ENCODE peak calls at places on chromosomes 7 and 10, in four cellular contexts. One of them, this sample, is unnamed.

GRCh38 chr10:117531371-117532002 is 11.1 kb upstream of the EMX2 start:
- DNase-seq in H1: no peak
- DNase-seq in A549: no peak
- DNase-seq in K562: no peak
- DNase-seq in this sample: no peak

GRCh38 chr7:26293569-26294308 is 2.1 kb downstream of the SNX10 start:
- DNase-seq in A549: no peak
- DNase-seq in K562: no peak
- DNase-seq in H1: no peak
- DNase-seq in this sample: no peak

GRCh38 chr10:119190353-119190752 is 11.7 kb upstream of the PRDX3 start:
- DNase-seq in K562: no peak
- DNase-seq in A549: peak
- DNase-seq in H1: no peak
- DNase-seq in this sample: no peak

GRCh38 chr10:58781873-58782488 is 269.3 kb downstream of the BICC1 start:
- DNase-seq in K562: peak
- DNase-seq in H1: no peak
- DNase-seq in A549: peak
- DNase-seq in this sample: peak

GRCh38 chr7:27245124-27245797 is 2.7 kb downstream of the EVX1 start:
- DNase-seq in H1: no peak
- DNase-seq in A549: no peak
- DNase-seq in K562: no peak
- DNase-seq in this sample: no peak

GRCh38 chr10:102626026-102626686 is 18.1 kb upstream of the TRIM8 start:
- DNase-seq in K562: no peak
- DNase-seq in H1: no peak
- DNase-seq in A549: no peak
- DNase-seq in this sample: no peak

GRCh38 chr10:14926061-14926470 is 27.8 kb downstream of the DCLRE1C start:
- DNase-seq in A549: no peak
- DNase-seq in H1: no peak
- DNase-seq in K562: no peak
- DNase-seq in this sample: no peak

GRCh38 chr7:21429786-21430574 is 2.1 kb downstream of the SP4 start:
- DNase-seq in A549: no peak
- DNase-seq in K562: peak
- DNase-seq in H1: no peak
- DNase-seq in this sample: no peak

GRCh38 chr10:102523250-102524029 is 19.7 kb downstream of the SUFU start:
- DNase-seq in K562: no peak
- DNase-seq in H1: no peak
- DNase-seq in A549: no peak
- DNase-seq in this sample: peak

GRCh38 chr7:27992755-27993478 is 187.7 kb downstream of the JAZF1 start:
- DNase-seq in H1: no peak
- DNase-seq in K562: no peak
- DNase-seq in A549: no peak
- DNase-seq in this sample: no peak

GRCh38 chr7:92360387-92360786 is 86.9 kb upstream of the GATAD1 start:
- DNase-seq in K562: no peak
- DNase-seq in A549: no peak
- DNase-seq in H1: no peak
- DNase-seq in this sample: no peak

GRCh38 chr7:43166686-43167085 is 54.2 kb downstream of the HECW1 start:
- DNase-seq in H1: no peak
- DNase-seq in K562: no peak
- DNase-seq in A549: no peak
- DNase-seq in this sample: no peak

GRCh38 chr7:46557295-46557711 is 636.2 kb upstream of the IGFBP3 start:
- DNase-seq in H1: no peak
- DNase-seq in A549: peak
- DNase-seq in K562: no peak
- DNase-seq in this sample: no peak

GRCh38 chr7:36723951-36724664 is at the start of gene AOAH:
- DNase-seq in K562: no peak
- DNase-seq in A549: no peak
- DNase-seq in H1: no peak
- DNase-seq in this sample: no peak

GRCh38 chr7:100472854-100473499 is 6.0 kb downstream of the TSC22D4 start:
- DNase-seq in A549: no peak
- DNase-seq in H1: no peak
- DNase-seq in K562: peak
- DNase-seq in this sample: no peak

GRCh38 chr10:5546891-5547683 is 22.3 kb downstream of the CALML3 start:
- DNase-seq in A549: peak
- DNase-seq in K562: no peak
- DNase-seq in H1: no peak
- DNase-seq in this sample: peak

GRCh38 chr7:87231243-87231642 is 11.7 kb upstream of the TMEM243 start:
- DNase-seq in K562: no peak
- DNase-seq in A549: no peak
- DNase-seq in H1: no peak
- DNase-seq in this sample: no peak

GRCh38 chr10:132408367-132408781 is 11.4 kb downstream of the PWWP2B start:
- DNase-seq in A549: no peak
- DNase-seq in K562: no peak
- DNase-seq in H1: no peak
- DNase-seq in this sample: no peak

GRCh38 chr7:12729112-12729511 is 41.7 kb downstream of the ARL4A start:
- DNase-seq in A549: no peak
- DNase-seq in K562: peak
- DNase-seq in H1: peak
- DNase-seq in this sample: peak

GRCh38 chr10:23196915-23197314 is 4.8 kb downstream of the PTF1A start:
- DNase-seq in H1: no peak
- DNase-seq in A549: no peak
- DNase-seq in K562: no peak
- DNase-seq in this sample: no peak

GRCh38 chr10:44245601-44245938 is 139.3 kb downstream of the CXCL12 start:
- DNase-seq in H1: no peak
- DNase-seq in A549: peak
- DNase-seq in K562: no peak
- DNase-seq in this sample: peak

GRCh38 chr7:25391295-25391861 is 163.1 kb upstream of the NPVF start:
- DNase-seq in A549: peak
- DNase-seq in H1: no peak
- DNase-seq in K562: peak
- DNase-seq in this sample: peak

GRCh38 chr10:131983780-131984179 is 2.1 kb upstream of the BNIP3 start:
- DNase-seq in H1: no peak
- DNase-seq in K562: no peak
- DNase-seq in A549: peak
- DNase-seq in this sample: peak

GRCh38 chr10:72025400-72025799 is 61.2 kb downstream of the CHST3 start:
- DNase-seq in A549: no peak
- DNase-seq in H1: no peak
- DNase-seq in K562: no peak
- DNase-seq in this sample: no peak

GRCh38 chr10:72026251-72026650 is 62.1 kb downstream of the CHST3 start:
- DNase-seq in K562: no peak
- DNase-seq in A549: no peak
- DNase-seq in H1: no peak
- DNase-seq in this sample: no peak

GRCh38 chr10:72029414-72029813 is 58.9 kb downstream of the SPOCK2 start:
- DNase-seq in K562: no peak
- DNase-seq in H1: no peak
- DNase-seq in A549: no peak
- DNase-seq in this sample: peak

GRCh38 chr10:72025832-72026231 is 61.6 kb downstream of the CHST3 start:
- DNase-seq in A549: no peak
- DNase-seq in K562: no peak
- DNase-seq in H1: no peak
- DNase-seq in this sample: no peak

GRCh38 chr10:72027498-72027897 is 60.9 kb downstream of the SPOCK2 start:
- DNase-seq in H1: no peak
- DNase-seq in A549: no peak
- DNase-seq in K562: no peak
- DNase-seq in this sample: no peak
- TF ChIP-seq HDAC2 in H1: no peak
- TF ChIP-seq HDAC2 in A549: no peak
- TF ChIP-seq HDAC2 in K562: no peak
- TF ChIP-seq HDAC2 in this sample: no peak

GRCh38 chr10:104076743-104077160 is 8.9 kb downstream of the COL17A1 start:
- DNase-seq in H1: peak
- DNase-seq in A549: no peak
- DNase-seq in K562: no peak
- DNase-seq in this sample: no peak

GRCh38 chr10:104077282-104078151 is 8.2 kb downstream of the COL17A1 start:
- DNase-seq in A549: no peak
- DNase-seq in H1: no peak
- DNase-seq in K562: no peak
- DNase-seq in this sample: no peak

GRCh38 chr10:104084482-104085142 is 1.1 kb downstream of the COL17A1 start:
- DNase-seq in A549: no peak
- DNase-seq in K562: no peak
- DNase-seq in H1: no peak
- DNase-seq in this sample: no peak

GRCh38 chr10:104081998-104082397 is 3.7 kb downstream of the COL17A1 start:
- DNase-seq in K562: no peak
- DNase-seq in H1: no peak
- DNase-seq in A549: no peak
- DNase-seq in this sample: no peak

GRCh38 chr10:104080762-104081161 is 4.9 kb downstream of the COL17A1 start:
- DNase-seq in A549: peak
- DNase-seq in H1: no peak
- DNase-seq in K562: peak
- DNase-seq in this sample: peak
- TF ChIP-seq HDAC2 in A549: no peak
- TF ChIP-seq HDAC2 in H1: no peak
- TF ChIP-seq HDAC2 in K562: no peak
- TF ChIP-seq HDAC2 in this sample: no peak

GRCh38 chr10:113300628-113301027 is 252.2 kb upstream of the HABP2 start:
- DNase-seq in A549: no peak
- DNase-seq in H1: no peak
- DNase-seq in K562: no peak
- DNase-seq in this sample: no peak
- TF ChIP-seq HDAC2 in A549: no peak
- TF ChIP-seq HDAC2 in H1: no peak
- TF ChIP-seq HDAC2 in K562: no peak
- TF ChIP-seq HDAC2 in this sample: no peak

GRCh38 chr7:151043959-151044358 is 4.4 kb upstream of the ASIC3 start:
- DNase-seq in A549: no peak
- DNase-seq in H1: no peak
- DNase-seq in K562: no peak
- DNase-seq in this sample: no peak
- TF ChIP-seq HDAC2 in A549: no peak
- TF ChIP-seq HDAC2 in H1: no peak
- TF ChIP-seq HDAC2 in K562: no peak
- TF ChIP-seq HDAC2 in this sample: no peak

GRCh38 chr10:97647556-97647955 is 7.1 kb downstream of the PI4K2A start:
- DNase-seq in K562: no peak
- DNase-seq in A549: no peak
- DNase-seq in H1: no peak
- DNase-seq in this sample: no peak
- TF ChIP-seq HDAC2 in K562: no peak
- TF ChIP-seq HDAC2 in A549: no peak
- TF ChIP-seq HDAC2 in H1: no peak
- TF ChIP-seq HDAC2 in this sample: no peak

GRCh38 chr7:3265388-3265787 is 35.7 kb upstream of the SDK1 start:
- DNase-seq in H1: no peak
- DNase-seq in K562: no peak
- DNase-seq in A549: no peak
- DNase-seq in this sample: no peak

GRCh38 chr7:3270362-3270761 is 30.7 kb upstream of the SDK1 start:
- DNase-seq in H1: no peak
- DNase-seq in K562: no peak
- DNase-seq in A549: no peak
- DNase-seq in this sample: no peak

GRCh38 chr7:3271298-3271697 is 29.8 kb upstream of the SDK1 start:
- DNase-seq in K562: no peak
- DNase-seq in A549: no peak
- DNase-seq in H1: no peak
- DNase-seq in this sample: no peak

GRCh38 chr7:3266240-3266639 is 34.8 kb upstream of the SDK1 start:
- DNase-seq in H1: no peak
- DNase-seq in K562: no peak
- DNase-seq in A549: no peak
- DNase-seq in this sample: no peak

DNA sequence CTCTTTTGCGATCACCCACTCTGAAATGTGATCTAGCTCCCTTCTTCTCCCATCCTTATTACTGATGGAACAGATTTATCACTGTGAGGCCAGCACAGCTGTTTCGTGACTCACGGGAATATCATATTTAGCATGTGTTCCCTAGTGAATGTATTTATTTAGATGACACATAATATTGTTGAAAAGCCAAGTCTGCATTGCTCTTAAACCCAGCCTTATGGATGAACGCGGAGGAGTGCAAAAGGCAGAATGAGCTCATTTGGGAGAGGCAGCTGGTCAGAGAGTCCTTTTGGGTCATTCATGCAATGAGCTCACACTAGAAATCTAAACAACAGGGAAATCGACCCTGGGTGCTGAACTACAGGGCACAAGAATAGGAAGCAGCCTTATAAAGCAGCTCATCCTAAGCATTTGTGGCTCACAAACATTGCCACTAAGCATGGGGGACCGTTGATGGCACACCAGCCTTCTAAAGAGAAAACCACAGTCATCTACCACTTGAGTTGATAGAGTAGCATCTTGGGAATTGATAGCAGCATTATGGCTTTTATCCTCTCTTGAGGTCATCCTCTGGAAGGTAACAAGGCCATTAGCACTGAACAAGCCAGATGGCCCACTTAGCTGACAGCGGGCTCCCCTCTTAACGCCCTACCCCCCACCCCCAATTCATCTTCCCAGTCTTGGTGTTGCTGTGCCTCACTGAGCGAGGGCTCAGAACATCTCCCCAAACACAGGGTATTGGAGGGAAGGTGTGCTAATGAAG is 32.9 kb upstream of the SDK1 start:
- DNase-seq in A549: peak
- DNase-seq in H1: no peak
- DNase-seq in K562: no peak
- DNase-seq in this sample: no peak
- TF ChIP-seq HDAC2 in A549: no peak
- TF ChIP-seq HDAC2 in H1: no peak
- TF ChIP-seq HDAC2 in K562: no peak
- TF ChIP-seq HDAC2 in this sample: no peak

DNA sequence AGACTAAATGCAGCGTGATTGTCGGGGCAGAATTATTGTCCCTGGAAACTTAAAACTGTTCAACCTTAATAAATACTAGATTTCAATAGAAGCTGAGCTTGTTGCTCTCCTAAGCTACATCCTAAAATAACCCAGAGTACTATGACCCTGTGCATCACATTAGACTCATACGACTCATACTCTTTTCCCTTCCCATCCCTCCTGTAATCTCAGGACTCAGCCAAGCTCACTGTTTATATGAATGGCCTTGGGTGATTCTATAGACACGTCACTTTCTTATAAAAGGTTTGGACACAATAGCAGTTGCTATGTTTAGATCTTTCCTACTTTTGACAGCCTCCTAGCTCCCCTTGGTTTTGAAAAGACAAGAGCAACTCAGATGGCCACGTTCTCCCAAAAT is 17.2 kb downstream of the TCF7L2 start:
- DNase-seq in A549: peak
- DNase-seq in H1: no peak
- DNase-seq in K562: no peak
- DNase-seq in this sample: no peak
- TF ChIP-seq HDAC2 in A549: no peak
- TF ChIP-seq HDAC2 in H1: no peak
- TF ChIP-seq HDAC2 in K562: no peak
- TF ChIP-seq HDAC2 in this sample: no peak

This sample was measured in HepG2.